ENCODE peak calls at places on chromosomes 13 and 19, in four cellular contexts. One of them, this sample, is unnamed.

GRCh38 chr13:72728290-72728605 is 525 bp downstream of the BORA start:
- DNase-seq in BJ: no peak
- DNase-seq in choroid plexus epithelial cell: no peak
- DNase-seq in Kasumi-1: peak
- DNase-seq in this sample: no peak

GRCh38 chr19:2027361-2027760 is 11.8 kb upstream of the BTBD2 start:
- DNase-seq in Kasumi-1: peak
- DNase-seq in choroid plexus epithelial cell: peak
- DNase-seq in BJ: peak
- DNase-seq in this sample: peak

GRCh38 chr13:90891329-90891728 is 456.2 kb upstream of the MIR17HG start:
- DNase-seq in BJ: no peak
- DNase-seq in choroid plexus epithelial cell: no peak
- DNase-seq in Kasumi-1: no peak
- DNase-seq in this sample: no peak

GRCh38 chr19:16035601-16036297 is 40.5 kb upstream of the TPM4 start:
- DNase-seq in BJ: no peak
- DNase-seq in choroid plexus epithelial cell: no peak
- DNase-seq in Kasumi-1: no peak
- DNase-seq in this sample: no peak

GRCh38 chr13:30679483-30680330 is 55.6 kb upstream of the ALOX5AP start:
- DNase-seq in BJ: no peak
- DNase-seq in choroid plexus epithelial cell: peak
- DNase-seq in Kasumi-1: peak
- DNase-seq in this sample: no peak

GRCh38 chr13:113860051-113860471 is 3.8 kb downstream of the GAS6 start:
- DNase-seq in choroid plexus epithelial cell: no peak
- DNase-seq in BJ: no peak
- DNase-seq in Kasumi-1: no peak
- DNase-seq in this sample: no peak

GRCh38 chr13:18946738-18947137 is 234.9 kb downstream of the TUBA3C start:
- DNase-seq in choroid plexus epithelial cell: no peak
- DNase-seq in BJ: no peak
- DNase-seq in Kasumi-1: no peak
- DNase-seq in this sample: no peak

GRCh38 chr13:41501281-41501680 is 43.9 kb downstream of the RGCC start:
- DNase-seq in BJ: no peak
- DNase-seq in Kasumi-1: no peak
- DNase-seq in choroid plexus epithelial cell: no peak
- DNase-seq in this sample: no peak

GRCh38 chr13:26600345-26600761 is 42.9 kb downstream of the WASF3 start:
- DNase-seq in choroid plexus epithelial cell: peak
- DNase-seq in BJ: peak
- DNase-seq in Kasumi-1: no peak
- DNase-seq in this sample: no peak

GRCh38 chr19:30669329-30670010 is 297.3 kb downstream of the ZNF536 start:
- DNase-seq in Kasumi-1: peak
- DNase-seq in BJ: no peak
- DNase-seq in choroid plexus epithelial cell: peak
- DNase-seq in this sample: peak

GRCh38 chr19:5903502-5904301 is at the start of gene NDUFA11:
- DNase-seq in choroid plexus epithelial cell: peak
- DNase-seq in Kasumi-1: peak
- DNase-seq in BJ: no peak
- DNase-seq in this sample: peak

GRCh38 chr13:110330491-110331001 is 23.5 kb downstream of the COL4A2 start:
- DNase-seq in BJ: no peak
- DNase-seq in Kasumi-1: no peak
- DNase-seq in choroid plexus epithelial cell: peak
- DNase-seq in this sample: no peak

GRCh38 chr13:40096357-40096911 is 441.0 kb downstream of the COG6 start:
- DNase-seq in choroid plexus epithelial cell: no peak
- DNase-seq in BJ: no peak
- DNase-seq in Kasumi-1: no peak
- DNase-seq in this sample: no peak

GRCh38 chr13:66077286-66077685 is 1152.8 kb downstream of the PCDH9 start:
- DNase-seq in choroid plexus epithelial cell: peak
- DNase-seq in BJ: no peak
- DNase-seq in Kasumi-1: no peak
- DNase-seq in this sample: no peak

This sample was measured in psoas muscle.